ENCODE peak calls at places on chromosomes 7 and 10, in six cellular contexts. U, V, J, S, Z and C are unnamed samples.

GRCh38 chr10:124602121-124602561 is 140.5 kb downstream of the LHPP start:
- DNase-seq in Z (no peak), S (no peak), U (no peak), V (no peak), J (peak), C (no peak)

GRCh38 chr7:103879411-103879810 is 110.0 kb downstream of the RELN start:
- DNase-seq in U (no peak), S (no peak), V (no peak), Z (no peak), J (no peak), C (no peak)

GRCh38 chr10:110222896-110223675 is 15.7 kb downstream of the MXI1 start:
- DNase-seq in U (no peak), S (no peak), V (no peak), Z (no peak), J (no peak), C (no peak)

GRCh38 chr10:86188796-86189558 is 177.6 kb downstream of the GRID1 start:
- DNase-seq in V (no peak), Z (no peak), J (no peak), U (peak), S (no peak), C (no peak)

GRCh38 chr10:18164093-18164492 is 23.9 kb downstream of the CACNB2 start:
- DNase-seq in U (no peak), V (no peak), S (no peak), J (no peak), Z (peak), C (no peak)

GRCh38 chr10:80485410-80486135 is 31.5 kb downstream of the TSPAN14 start:
- DNase-seq in U (peak), Z (no peak), V (no peak), J (no peak), S (no peak), C (no peak)

GRCh38 chr10:25130911-25131310 is 43.9 kb upstream of the GPR158 start:
- DNase-seq in Z (peak), S (peak), U (no peak), J (no peak), V (no peak), C (no peak)

GRCh38 chr10:102280397-102281015 is 35.2 kb downstream of the GBF1 start:
- DNase-seq in Z (peak), V (peak), S (no peak), U (no peak), J (peak), C (no peak)

GRCh38 chr7:125358551-125359167 is 429.0 kb upstream of the POT1 start:
- DNase-seq in U (no peak), V (no peak), J (no peak), Z (no peak), S (no peak), C (no peak)

GRCh38 chr7:33674804-33675411 is 230.4 kb upstream of the BMPER start:
- DNase-seq in J (no peak), V (no peak), U (no peak), S (no peak), Z (no peak), C (no peak)

GRCh38 chr7:17725761-17726160 is 214.5 kb downstream of the SNX13 start:
- DNase-seq in S (no peak), U (no peak), J (no peak), V (no peak), Z (no peak), C (no peak)

GRCh38 chr7:121530251-121531174 is 134.4 kb upstream of the FAM3C start:
- DNase-seq in S (peak), V (no peak), J (peak), U (no peak), Z (peak), C (no peak)

GRCh38 chr10:132193907-132194552 is 7.3 kb downstream of the DPYSL4 start:
- DNase-seq in S (peak), Z (no peak), V (no peak), J (peak), U (no peak), C (no peak)

GRCh38 chr7:138569418-138569817 is 109.4 kb downstream of the TRIM24 start:
- DNase-seq in U (no peak), Z (no peak), V (no peak), J (no peak), S (no peak), C (no peak)

GRCh38 chr7:138570715-138571114 is 110.7 kb downstream of the TRIM24 start:
- DNase-seq in V (no peak), J (no peak), S (no peak), Z (no peak), U (no peak), C (no peak)

GRCh38 chr7:138565071-138565450 is 105.0 kb downstream of the TRIM24 start:
- DNase-seq in Z (no peak), U (no peak), J (no peak), V (no peak), S (no peak), C (no peak)

GRCh38 chr7:138565451-138566114 is 105.5 kb downstream of the TRIM24 start:
- DNase-seq in Z (peak), S (no peak), V (no peak), J (no peak), U (no peak), C (no peak)

GRCh38 chr7:138568655-138569054 is 108.6 kb downstream of the TRIM24 start:
- DNase-seq in V (no peak), J (no peak), Z (no peak), U (no peak), S (no peak), C (no peak)
- TF ChIP-seq CTCF in V (no peak), J (no peak), Z (no peak), U (no peak), S (no peak), C (no peak)

GRCh38 chr10:74500026-74500704 is 326.2 kb upstream of the KAT6B start:
- DNase-seq in V (no peak), S (no peak), U (no peak), Z (no peak), J (no peak), C (no peak)
- H3K27ac ChIP-seq in V (no peak), S (no peak), U (no peak), Z (no peak), J (no peak), C (no peak)

GRCh38 chr7:133641436-133641835 is 388.6 kb downstream of the EXOC4 start:
- DNase-seq in Z (no peak), J (no peak), V (no peak), S (no peak), U (no peak), C (no peak)
- TF ChIP-seq CTCF in Z (no peak), J (no peak), V (no peak), S (no peak), U (no peak), C (no peak)

GRCh38 chr10:116207690-116208089 is 65.3 kb downstream of the GFRA1 start:
- DNase-seq in S (no peak), Z (no peak), U (no peak), J (no peak), V (no peak), C (peak)
- H3K27ac ChIP-seq in S (no peak), Z (no peak), U (no peak), J (no peak), V (no peak), C (no peak)

DNA sequence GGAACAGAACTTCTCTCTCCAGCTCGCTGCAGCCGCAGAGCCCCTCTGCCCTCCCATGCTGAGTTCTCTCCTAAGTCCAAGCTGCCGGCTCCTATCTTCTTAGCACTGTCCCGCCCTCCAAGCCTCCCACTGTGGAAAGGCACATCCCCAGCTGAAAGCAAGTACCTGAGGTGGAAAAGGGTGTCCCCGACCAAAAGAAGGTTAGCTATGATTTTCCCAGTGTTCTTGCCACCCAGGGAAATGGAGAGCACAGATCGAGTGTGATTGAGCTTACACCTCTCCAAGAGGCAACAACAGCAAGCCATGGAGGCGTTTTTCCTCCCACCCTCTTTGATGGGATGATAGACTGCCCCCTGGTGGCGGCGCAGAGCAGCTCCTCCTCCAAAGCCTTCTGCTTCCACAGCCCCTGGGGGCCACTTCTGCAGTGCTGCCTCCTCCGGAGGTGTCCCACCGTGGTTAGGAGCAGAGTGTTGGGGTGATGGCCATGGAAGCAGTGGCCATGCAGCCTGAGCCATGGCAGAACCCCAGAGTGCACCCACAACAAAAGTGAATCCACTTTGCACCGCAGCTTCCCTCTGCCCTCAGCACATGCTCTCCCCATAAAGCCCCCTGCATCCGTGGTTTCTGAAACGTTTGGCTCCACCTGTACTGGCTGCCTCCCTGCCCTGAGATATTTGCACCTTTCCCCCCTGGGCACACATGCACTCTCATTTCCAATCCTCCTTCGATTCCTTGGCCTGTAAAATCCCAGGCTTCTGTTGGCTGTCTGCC is 143.1 kb upstream of the STK17A start:
- DNase-seq in Z (peak), V (no peak), S (peak), J (no peak), U (peak), C (no peak)
- TF ChIP-seq CTCF in Z (peak), V (peak), S (peak), J (peak), U (peak), C (peak)

GRCh38 chr10:19826712-19827111 is 10.5 kb downstream of the PLXDC2 start:
- DNase-seq in Z (no peak), S (no peak), J (no peak), V (no peak), U (no peak), C (no peak)
- H3K27ac ChIP-seq in Z (no peak), S (no peak), J (no peak), V (peak), U (peak), C (peak)

GRCh38 chr10:96987141-96987841 is 155.2 kb downstream of the LCOR start:
- DNase-seq in U (no peak), S (no peak), V (no peak), Z (no peak), J (no peak), C (no peak)

GRCh38 chr10:96984512-96985225 is 152.6 kb downstream of the LCOR start:
- DNase-seq in U (no peak), Z (no peak), V (no peak), J (no peak), S (no peak), C (no peak)

GRCh38 chr10:96988421-96988820 is 156.3 kb downstream of the LCOR start:
- DNase-seq in V (no peak), Z (no peak), J (no peak), S (no peak), U (no peak), C (no peak)

GRCh38 chr10:96986200-96986856 is 154.2 kb downstream of the LCOR start:
- DNase-seq in S (no peak), J (no peak), Z (no peak), V (no peak), U (no peak), C (no peak)

GRCh38 chr10:96987842-96988175 is 155.7 kb downstream of the LCOR start:
- DNase-seq in V (no peak), J (no peak), Z (peak), U (no peak), S (no peak), C (no peak)
- TF ChIP-seq CTCF in V (no peak), J (no peak), Z (no peak), U (no peak), S (no peak), C (no peak)

GRCh38 chr7:29859089-29859488 is 52.8 kb downstream of the WIPF3 start:
- DNase-seq in V (no peak), U (no peak), S (no peak), Z (no peak), J (no peak), C (no peak)
- H3K27ac ChIP-seq in V (no peak), U (no peak), S (no peak), Z (no peak), J (peak), C (peak)

DNA sequence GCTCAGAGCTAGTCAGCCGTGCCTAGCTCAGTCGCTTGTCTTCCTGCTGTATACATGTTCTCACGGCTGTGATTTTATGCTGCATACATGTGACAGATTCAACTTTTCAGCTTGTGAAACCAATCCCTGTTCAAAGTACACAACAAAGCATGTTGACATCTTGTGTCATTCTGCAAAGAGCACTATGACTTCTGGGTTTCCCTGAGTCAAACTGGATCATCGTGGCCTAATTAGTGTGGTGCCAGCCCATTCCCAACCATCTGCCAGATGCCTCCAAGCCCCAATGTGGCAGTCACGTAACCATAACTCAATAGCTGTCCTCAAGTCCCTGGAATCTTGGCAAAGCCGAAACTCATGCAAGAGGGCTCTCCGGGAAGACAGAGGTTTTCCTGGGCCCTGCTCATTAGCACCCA is 144.8 kb downstream of the MYOF start:
- DNase-seq in V (no peak), J (peak), U (no peak), Z (no peak), S (no peak), C (no peak)
- TF ChIP-seq CTCF in V (no peak), J (no peak), U (no peak), Z (no peak), S (no peak), C (no peak)